ENCODE peak calls at places on chromosomes 3 and 15, in five cellular contexts. One of them, this sample, is unnamed.

GRCh38 chr3:88031543-88032148 is 27.2 kb downstream of the CGGBP1 start:
- DNase-seq in astrocyte of the spinal cord: peak
- DNase-seq in GM13976: peak
- DNase-seq in astrocyte: peak
- DNase-seq in kidney epithelial cell: no peak
- DNase-seq in this sample: peak

GRCh38 chr3:9497821-9498565 is 55.6 kb downstream of the LHFPL4 start:
- DNase-seq in astrocyte: peak
- DNase-seq in kidney epithelial cell: peak
- DNase-seq in GM13976: no peak
- DNase-seq in astrocyte of the spinal cord: no peak
- DNase-seq in this sample: no peak

GRCh38 chr15:29621626-29622025 is 200.6 kb downstream of the TJP1 start:
- DNase-seq in GM13976: no peak
- DNase-seq in astrocyte: no peak
- DNase-seq in kidney epithelial cell: no peak
- DNase-seq in astrocyte of the spinal cord: no peak
- DNase-seq in this sample: no peak

GRCh38 chr15:98124576-98124975 is 164.1 kb downstream of the ARRDC4 start:
- DNase-seq in GM13976: no peak
- DNase-seq in astrocyte of the spinal cord: no peak
- DNase-seq in kidney epithelial cell: no peak
- DNase-seq in astrocyte: no peak
- DNase-seq in this sample: no peak

GRCh38 chr3:190182418-190183043 is 61.8 kb upstream of the P3H2 start:
- DNase-seq in astrocyte: peak
- DNase-seq in astrocyte of the spinal cord: peak
- DNase-seq in kidney epithelial cell: no peak
- DNase-seq in GM13976: no peak
- DNase-seq in this sample: no peak

GRCh38 chr15:38414351-38414750 is 39.6 kb upstream of the FAM98B start:
- DNase-seq in astrocyte of the spinal cord: peak
- DNase-seq in GM13976: no peak
- DNase-seq in kidney epithelial cell: no peak
- DNase-seq in astrocyte: peak
- DNase-seq in this sample: peak

GRCh38 chr15:32918481-32919026 is 200.8 kb downstream of the GREM1 start:
- DNase-seq in GM13976: no peak
- DNase-seq in kidney epithelial cell: no peak
- DNase-seq in astrocyte of the spinal cord: no peak
- DNase-seq in astrocyte: no peak
- DNase-seq in this sample: no peak

GRCh38 chr3:57434041-57434440 is 110.1 kb downstream of the DNAH12 start:
- DNase-seq in astrocyte: peak
- DNase-seq in kidney epithelial cell: peak
- DNase-seq in GM13976: no peak
- DNase-seq in astrocyte of the spinal cord: peak
- DNase-seq in this sample: no peak

GRCh38 chr3:186609247-186609868 is 3.5 kb upstream of the AHSG start:
- DNase-seq in GM13976: peak
- DNase-seq in kidney epithelial cell: no peak
- DNase-seq in astrocyte: no peak
- DNase-seq in astrocyte of the spinal cord: no peak
- DNase-seq in this sample: peak

GRCh38 chr15:93235926-93236781 is 147.1 kb upstream of the RGMA start:
- DNase-seq in astrocyte of the spinal cord: no peak
- DNase-seq in astrocyte: no peak
- DNase-seq in kidney epithelial cell: no peak
- DNase-seq in GM13976: no peak
- DNase-seq in this sample: no peak

GRCh38 chr3:172201136-172201989 is 162.0 kb downstream of the FNDC3B start:
- DNase-seq in astrocyte of the spinal cord: peak
- DNase-seq in kidney epithelial cell: no peak
- DNase-seq in astrocyte: peak
- DNase-seq in GM13976: no peak
- DNase-seq in this sample: no peak

GRCh38 chr3:156271995-156272719 is 151.8 kb downstream of the KCNAB1 start:
- DNase-seq in astrocyte: no peak
- DNase-seq in kidney epithelial cell: no peak
- DNase-seq in GM13976: no peak
- DNase-seq in astrocyte of the spinal cord: no peak
- DNase-seq in this sample: no peak
- TF ChIP-seq CTCF in astrocyte: no peak
- TF ChIP-seq CTCF in kidney epithelial cell: no peak
- TF ChIP-seq CTCF in GM13976: no peak
- TF ChIP-seq CTCF in astrocyte of the spinal cord: no peak
- TF ChIP-seq CTCF in this sample: no peak

DNA sequence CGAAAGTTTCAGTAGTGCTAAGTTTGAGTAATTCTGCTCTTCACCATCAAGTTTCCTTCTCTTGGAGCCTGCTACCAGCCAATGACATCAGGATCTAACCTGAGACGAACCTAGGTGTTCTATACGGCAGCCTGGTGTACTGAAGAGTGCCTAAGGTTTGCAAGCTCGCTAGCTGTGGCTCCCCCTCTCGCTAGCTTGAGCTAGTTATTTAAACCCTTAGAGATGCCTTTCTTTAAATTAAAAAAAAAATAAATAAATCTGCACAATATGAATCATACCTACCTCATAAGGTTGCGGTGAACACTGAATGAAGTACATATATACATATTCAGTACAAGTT is 1.4 kb upstream of the COL8A1 start:
- DNase-seq in GM13976: no peak
- DNase-seq in kidney epithelial cell: no peak
- DNase-seq in astrocyte of the spinal cord: no peak
- DNase-seq in astrocyte: no peak
- DNase-seq in this sample: no peak
- TF ChIP-seq CTCF in GM13976: no peak
- TF ChIP-seq CTCF in kidney epithelial cell: no peak
- TF ChIP-seq CTCF in astrocyte of the spinal cord: peak
- TF ChIP-seq CTCF in astrocyte: no peak
- TF ChIP-seq CTCF in this sample: no peak

DNA sequence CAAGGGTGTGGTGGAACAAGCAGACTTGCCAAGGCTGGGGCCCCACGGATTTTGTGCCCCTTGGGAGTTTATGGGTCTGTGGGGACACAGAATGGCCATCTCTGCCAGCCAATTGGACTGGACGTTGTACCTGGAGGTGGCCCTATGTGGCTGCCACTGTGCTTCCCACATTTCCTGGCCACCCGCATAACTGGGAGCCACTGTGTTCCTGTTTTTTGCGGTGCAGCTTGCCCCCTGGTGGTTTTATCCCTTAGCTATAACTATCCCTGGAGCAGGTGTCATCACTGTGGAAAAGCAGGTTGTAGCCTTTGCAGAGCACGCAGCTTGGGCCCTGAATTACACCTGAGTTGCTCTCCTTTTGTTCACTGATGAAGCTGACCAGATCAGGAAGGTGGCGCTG is 306.3 kb downstream of the ZPLD1 start:
- DNase-seq in astrocyte: no peak
- DNase-seq in GM13976: no peak
- DNase-seq in kidney epithelial cell: no peak
- DNase-seq in astrocyte of the spinal cord: no peak
- DNase-seq in this sample: no peak
- TF ChIP-seq CTCF in astrocyte: no peak
- TF ChIP-seq CTCF in GM13976: peak
- TF ChIP-seq CTCF in kidney epithelial cell: no peak
- TF ChIP-seq CTCF in astrocyte of the spinal cord: no peak
- TF ChIP-seq CTCF in this sample: no peak

GRCh38 chr3:46894256-46894655 is 16.7 kb downstream of the PTH1R start:
- DNase-seq in astrocyte of the spinal cord: no peak
- DNase-seq in astrocyte: no peak
- DNase-seq in kidney epithelial cell: no peak
- DNase-seq in GM13976: no peak
- DNase-seq in this sample: no peak

GRCh38 chr3:46893146-46893748 is 15.7 kb downstream of the PTH1R start:
- DNase-seq in astrocyte: no peak
- DNase-seq in GM13976: no peak
- DNase-seq in kidney epithelial cell: no peak
- DNase-seq in astrocyte of the spinal cord: no peak
- DNase-seq in this sample: no peak

GRCh38 chr3:46891132-46891531 is 13.6 kb downstream of the PTH1R start:
- DNase-seq in astrocyte of the spinal cord: no peak
- DNase-seq in astrocyte: no peak
- DNase-seq in GM13976: no peak
- DNase-seq in kidney epithelial cell: no peak
- DNase-seq in this sample: no peak

GRCh38 chr3:46893763-46894162 is 16.2 kb downstream of the PTH1R start:
- DNase-seq in astrocyte: no peak
- DNase-seq in astrocyte of the spinal cord: no peak
- DNase-seq in kidney epithelial cell: no peak
- DNase-seq in GM13976: no peak
- DNase-seq in this sample: no peak

DNA sequence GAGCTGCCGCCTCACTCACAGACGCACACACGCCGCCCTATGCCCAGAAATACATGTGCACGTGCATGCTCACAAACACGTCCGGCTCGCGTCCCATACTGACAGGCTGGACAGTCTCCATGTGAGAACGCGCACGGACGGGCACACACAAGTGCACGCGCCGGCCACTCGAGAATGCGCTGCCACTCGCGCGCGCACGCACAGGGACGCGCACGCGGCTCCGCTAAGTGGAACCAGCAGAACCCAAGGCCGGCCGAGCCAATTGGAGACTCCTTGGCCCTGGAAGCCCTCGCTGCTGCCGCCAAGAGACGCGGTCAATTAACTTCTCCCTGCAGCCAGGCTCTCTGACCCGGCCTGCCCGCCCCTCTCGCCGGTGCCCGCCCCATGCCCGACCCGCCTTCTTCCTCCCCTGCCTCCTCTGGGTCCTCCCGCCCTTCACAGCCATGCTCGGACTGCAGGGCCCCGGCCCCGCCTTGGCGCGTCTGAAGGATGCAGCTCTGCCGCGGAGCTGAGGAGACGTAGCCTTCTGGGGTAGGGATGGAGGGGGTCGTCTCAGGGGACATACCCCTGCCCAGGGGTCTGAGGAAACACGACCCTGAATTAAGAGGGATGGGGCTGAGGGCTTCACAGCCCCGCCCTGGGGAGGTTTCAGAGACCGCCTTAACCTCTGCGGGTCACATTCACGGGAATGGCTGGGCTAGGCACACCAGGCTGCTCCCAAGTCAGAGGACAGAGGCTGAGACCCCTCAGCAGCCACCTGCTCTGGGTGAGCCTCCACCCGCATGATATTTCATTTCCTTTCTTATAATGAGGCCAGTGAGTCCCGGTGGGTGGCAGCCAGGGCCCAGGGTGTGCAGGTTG is 15.0 kb downstream of the PTH1R start:
- DNase-seq in astrocyte of the spinal cord: peak
- DNase-seq in GM13976: no peak
- DNase-seq in astrocyte: peak
- DNase-seq in kidney epithelial cell: no peak
- DNase-seq in this sample: no peak
- TF ChIP-seq CTCF in astrocyte of the spinal cord: no peak
- TF ChIP-seq CTCF in GM13976: no peak
- TF ChIP-seq CTCF in astrocyte: no peak
- TF ChIP-seq CTCF in kidney epithelial cell: no peak
- TF ChIP-seq CTCF in this sample: no peak

GRCh38 chr3:14262212-14262611 is 83.6 kb downstream of the LSM3 start:
- DNase-seq in GM13976: no peak
- DNase-seq in kidney epithelial cell: no peak
- DNase-seq in astrocyte: no peak
- DNase-seq in astrocyte of the spinal cord: no peak
- DNase-seq in this sample: no peak

GRCh38 chr3:14263317-14264005 is 84.8 kb downstream of the LSM3 start:
- DNase-seq in GM13976: no peak
- DNase-seq in kidney epithelial cell: no peak
- DNase-seq in astrocyte: no peak
- DNase-seq in astrocyte of the spinal cord: no peak
- DNase-seq in this sample: no peak

GRCh38 chr3:14258906-14259904 is 80.6 kb downstream of the LSM3 start:
- DNase-seq in astrocyte of the spinal cord: no peak
- DNase-seq in kidney epithelial cell: no peak
- DNase-seq in astrocyte: no peak
- DNase-seq in GM13976: no peak
- DNase-seq in this sample: no peak

GRCh38 chr3:14262867-14263266 is 84.2 kb downstream of the LSM3 start:
- DNase-seq in GM13976: no peak
- DNase-seq in kidney epithelial cell: no peak
- DNase-seq in astrocyte: no peak
- DNase-seq in astrocyte of the spinal cord: no peak
- DNase-seq in this sample: no peak

GRCh38 chr3:14261229-14261628 is 82.6 kb downstream of the LSM3 start:
- DNase-seq in GM13976: peak
- DNase-seq in astrocyte of the spinal cord: peak
- DNase-seq in astrocyte: peak
- DNase-seq in kidney epithelial cell: no peak
- DNase-seq in this sample: peak
- TF ChIP-seq CTCF in GM13976: peak
- TF ChIP-seq CTCF in astrocyte of the spinal cord: peak
- TF ChIP-seq CTCF in astrocyte: peak
- TF ChIP-seq CTCF in kidney epithelial cell: peak
- TF ChIP-seq CTCF in this sample: peak

DNA sequence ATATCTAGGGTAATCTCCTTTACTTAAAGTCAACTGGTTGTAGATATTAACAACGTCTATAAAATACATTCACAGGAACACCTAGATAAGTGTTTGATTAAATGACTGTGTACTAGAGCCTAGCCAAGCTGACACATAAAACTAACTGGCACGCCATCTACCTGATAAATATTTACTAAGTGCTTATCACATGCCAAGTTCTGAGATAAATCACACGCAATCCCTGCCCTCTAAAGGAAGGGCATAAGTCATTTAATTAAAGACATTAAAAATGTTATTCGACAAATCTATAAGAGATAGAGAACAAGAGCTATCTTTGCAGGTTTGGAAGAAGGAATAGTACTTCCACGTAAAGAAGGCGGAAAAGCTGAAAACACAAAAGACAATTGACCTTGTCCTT is 11.1 kb upstream of the MB21D2 start:
- DNase-seq in astrocyte: no peak
- DNase-seq in kidney epithelial cell: no peak
- DNase-seq in GM13976: no peak
- DNase-seq in astrocyte of the spinal cord: no peak
- DNase-seq in this sample: no peak
- TF ChIP-seq CTCF in astrocyte: no peak
- TF ChIP-seq CTCF in kidney epithelial cell: no peak
- TF ChIP-seq CTCF in GM13976: no peak
- TF ChIP-seq CTCF in astrocyte of the spinal cord: no peak
- TF ChIP-seq CTCF in this sample: no peak

GRCh38 chr15:56295433-56295832 is 51.8 kb upstream of the RFX7 start:
- DNase-seq in astrocyte: no peak
- DNase-seq in kidney epithelial cell: no peak
- DNase-seq in astrocyte of the spinal cord: no peak
- DNase-seq in GM13976: no peak
- DNase-seq in this sample: no peak
- TF ChIP-seq CTCF in astrocyte: no peak
- TF ChIP-seq CTCF in kidney epithelial cell: no peak
- TF ChIP-seq CTCF in astrocyte of the spinal cord: no peak
- TF ChIP-seq CTCF in GM13976: no peak
- TF ChIP-seq CTCF in this sample: no peak

GRCh38 chr3:105516972-105517371 is 150.3 kb downstream of the ALCAM start:
- DNase-seq in GM13976: no peak
- DNase-seq in kidney epithelial cell: no peak
- DNase-seq in astrocyte: no peak
- DNase-seq in astrocyte of the spinal cord: no peak
- DNase-seq in this sample: no peak
- TF ChIP-seq CTCF in GM13976: no peak
- TF ChIP-seq CTCF in kidney epithelial cell: peak
- TF ChIP-seq CTCF in astrocyte: no peak
- TF ChIP-seq CTCF in astrocyte of the spinal cord: peak
- TF ChIP-seq CTCF in this sample: no peak

GRCh38 chr3:11653298-11654055 is 9.8 kb upstream of the VGLL4 start:
- DNase-seq in astrocyte: no peak
- DNase-seq in kidney epithelial cell: no peak
- DNase-seq in astrocyte of the spinal cord: no peak
- DNase-seq in GM13976: no peak
- DNase-seq in this sample: no peak
- TF ChIP-seq CTCF in astrocyte: no peak
- TF ChIP-seq CTCF in kidney epithelial cell: no peak
- TF ChIP-seq CTCF in astrocyte of the spinal cord: no peak
- TF ChIP-seq CTCF in GM13976: no peak
- TF ChIP-seq CTCF in this sample: no peak